ENCODE peak calls at places on chromosomes 5 and 9, in six cellular contexts. One of them, this sample, is unnamed.

GRCh38 chr9:101673642-101674041 is 64.8 kb downstream of the GRIN3A start:
- DNase-seq in Peyer's patch: peak
- DNase-seq in heart left ventricle: no peak
- DNase-seq in left ventricle myocardium inferior: no peak
- DNase-seq in omental fat pad: no peak
- DNase-seq in ovary: no peak
- DNase-seq in this sample: no peak

GRCh38 chr9:23717505-23717904 is 108.5 kb downstream of the ELAVL2 start:
- DNase-seq in Peyer's patch: no peak
- DNase-seq in heart left ventricle: no peak
- DNase-seq in left ventricle myocardium inferior: no peak
- DNase-seq in omental fat pad: no peak
- DNase-seq in ovary: no peak
- DNase-seq in this sample: no peak

GRCh38 chr9:110140276-110140675 is 67.7 kb downstream of the C9orf152 start:
- DNase-seq in Peyer's patch: no peak
- DNase-seq in heart left ventricle: no peak
- DNase-seq in left ventricle myocardium inferior: no peak
- DNase-seq in omental fat pad: no peak
- DNase-seq in ovary: no peak
- DNase-seq in this sample: no peak

GRCh38 chr5:140169410-140169809 is 5.6 kb upstream of the CYSTM1 start:
- DNase-seq in Peyer's patch: no peak
- DNase-seq in heart left ventricle: no peak
- DNase-seq in left ventricle myocardium inferior: no peak
- DNase-seq in omental fat pad: no peak
- DNase-seq in ovary: no peak
- DNase-seq in this sample: no peak

GRCh38 chr9:90340421-90340820 is 302.2 kb downstream of the DIRAS2 start:
- DNase-seq in Peyer's patch: no peak
- DNase-seq in heart left ventricle: no peak
- DNase-seq in left ventricle myocardium inferior: no peak
- DNase-seq in omental fat pad: no peak
- DNase-seq in ovary: no peak
- DNase-seq in this sample: no peak

GRCh38 chr9:132794730-132795380 is 83.2 kb downstream of the AK8 start:
- DNase-seq in Peyer's patch: no peak
- DNase-seq in heart left ventricle: no peak
- DNase-seq in left ventricle myocardium inferior: no peak
- DNase-seq in omental fat pad: no peak
- DNase-seq in ovary: no peak
- DNase-seq in this sample: no peak

GRCh38 chr9:3868466-3868865 is 342.7 kb upstream of the RFX3 start:
- DNase-seq in Peyer's patch: no peak
- DNase-seq in heart left ventricle: no peak
- DNase-seq in left ventricle myocardium inferior: no peak
- DNase-seq in omental fat pad: no peak
- DNase-seq in ovary: no peak
- DNase-seq in this sample: no peak

GRCh38 chr9:129309906-129310305 is 131.8 kb upstream of the IER5L start:
- DNase-seq in Peyer's patch: peak
- DNase-seq in heart left ventricle: peak
- DNase-seq in left ventricle myocardium inferior: no peak
- DNase-seq in omental fat pad: no peak
- DNase-seq in ovary: peak
- DNase-seq in this sample: no peak

GRCh38 chr9:124133752-124134151 is 122.2 kb downstream of the LHX2 start:
- DNase-seq in Peyer's patch: peak
- DNase-seq in heart left ventricle: peak
- DNase-seq in left ventricle myocardium inferior: no peak
- DNase-seq in omental fat pad: no peak
- DNase-seq in ovary: no peak
- DNase-seq in this sample: no peak

GRCh38 chr9:84438391-84438790 is 97.8 kb upstream of the SLC28A3 start:
- DNase-seq in Peyer's patch: no peak
- DNase-seq in heart left ventricle: no peak
- DNase-seq in left ventricle myocardium inferior: no peak
- DNase-seq in omental fat pad: no peak
- DNase-seq in ovary: no peak
- DNase-seq in this sample: no peak

GRCh38 chr9:87085521-87085920 is 138.2 kb upstream of the GAS1 start:
- DNase-seq in Peyer's patch: no peak
- DNase-seq in heart left ventricle: no peak
- DNase-seq in left ventricle myocardium inferior: no peak
- DNase-seq in omental fat pad: no peak
- DNase-seq in ovary: no peak
- DNase-seq in this sample: no peak

GRCh38 chr5:6584727-6585126 is 48.1 kb downstream of the NSUN2 start:
- DNase-seq in Peyer's patch: no peak
- DNase-seq in heart left ventricle: no peak
- DNase-seq in left ventricle myocardium inferior: no peak
- DNase-seq in omental fat pad: no peak
- DNase-seq in ovary: no peak
- DNase-seq in this sample: no peak

GRCh38 chr9:86281577-86282076 is 711 bp downstream of the ISCA1 start:
- DNase-seq in Peyer's patch: peak
- DNase-seq in heart left ventricle: no peak
- DNase-seq in left ventricle myocardium inferior: no peak
- DNase-seq in omental fat pad: no peak
- DNase-seq in ovary: no peak
- DNase-seq in this sample: no peak

GRCh38 chr5:139104577-139105271 is 93.4 kb downstream of the SIL1 start:
- DNase-seq in Peyer's patch: peak
- DNase-seq in heart left ventricle: peak
- DNase-seq in left ventricle myocardium inferior: peak
- DNase-seq in omental fat pad: peak
- DNase-seq in ovary: peak
- DNase-seq in this sample: no peak

GRCh38 chr5:34682926-34683623 is 26.9 kb downstream of the RAI14 start:
- DNase-seq in Peyer's patch: peak
- DNase-seq in heart left ventricle: no peak
- DNase-seq in left ventricle myocardium inferior: no peak
- DNase-seq in omental fat pad: no peak
- DNase-seq in ovary: no peak
- DNase-seq in this sample: no peak

GRCh38 chr9:134868751-134869553 is 11.7 kb upstream of the FCN2 start:
- DNase-seq in Peyer's patch: no peak
- DNase-seq in heart left ventricle: no peak
- DNase-seq in left ventricle myocardium inferior: no peak
- DNase-seq in omental fat pad: no peak
- DNase-seq in ovary: no peak
- DNase-seq in this sample: no peak

GRCh38 chr9:124621371-124622328 is 114.5 kb upstream of the NR5A1 start:
- DNase-seq in Peyer's patch: no peak
- DNase-seq in heart left ventricle: no peak
- DNase-seq in left ventricle myocardium inferior: no peak
- DNase-seq in omental fat pad: no peak
- DNase-seq in ovary: no peak
- DNase-seq in this sample: no peak

GRCh38 chr9:135921749-135922310 is 14.5 kb upstream of the CAMSAP1 start:
- DNase-seq in Peyer's patch: no peak
- DNase-seq in heart left ventricle: no peak
- DNase-seq in left ventricle myocardium inferior: no peak
- DNase-seq in omental fat pad: no peak
- DNase-seq in ovary: no peak
- DNase-seq in this sample: no peak

GRCh38 chr9:27447036-27447700 is 76.9 kb upstream of the IFNK start:
- DNase-seq in Peyer's patch: no peak
- DNase-seq in heart left ventricle: no peak
- DNase-seq in left ventricle myocardium inferior: no peak
- DNase-seq in omental fat pad: no peak
- DNase-seq in ovary: no peak
- DNase-seq in this sample: no peak

GRCh38 chr5:147509041-147509709 is 693 bp downstream of the DPYSL3 start:
- DNase-seq in Peyer's patch: no peak
- DNase-seq in heart left ventricle: peak
- DNase-seq in left ventricle myocardium inferior: peak
- DNase-seq in omental fat pad: no peak
- DNase-seq in ovary: peak
- DNase-seq in this sample: no peak

GRCh38 chr9:134936021-134936761 is 18.5 kb upstream of the FCN1 start:
- DNase-seq in Peyer's patch: no peak
- DNase-seq in heart left ventricle: no peak
- DNase-seq in left ventricle myocardium inferior: no peak
- DNase-seq in omental fat pad: no peak
- DNase-seq in ovary: no peak
- DNase-seq in this sample: no peak

GRCh38 chr5:82107277-82107676 is 135.5 kb downstream of the ATG10 start:
- DNase-seq in Peyer's patch: no peak
- DNase-seq in heart left ventricle: no peak
- DNase-seq in left ventricle myocardium inferior: no peak
- DNase-seq in omental fat pad: no peak
- DNase-seq in ovary: no peak
- DNase-seq in this sample: no peak

GRCh38 chr5:6705088-6705487 is 8.1 kb upstream of the TENT4A start:
- DNase-seq in Peyer's patch: no peak
- DNase-seq in heart left ventricle: no peak
- DNase-seq in left ventricle myocardium inferior: no peak
- DNase-seq in omental fat pad: no peak
- DNase-seq in ovary: no peak
- DNase-seq in this sample: no peak

GRCh38 chr9:78539904-78540303 is 243.0 kb downstream of the PSAT1 start:
- DNase-seq in Peyer's patch: no peak
- DNase-seq in heart left ventricle: no peak
- DNase-seq in left ventricle myocardium inferior: no peak
- DNase-seq in omental fat pad: no peak
- DNase-seq in ovary: no peak
- DNase-seq in this sample: no peak

GRCh38 chr5:15132816-15133405 is 261.3 kb upstream of the ANKH start:
- DNase-seq in Peyer's patch: no peak
- DNase-seq in heart left ventricle: no peak
- DNase-seq in left ventricle myocardium inferior: no peak
- DNase-seq in omental fat pad: no peak
- DNase-seq in ovary: no peak
- DNase-seq in this sample: no peak

GRCh38 chr5:126837907-126838539 is 61.1 kb downstream of the LMNB1 start:
- DNase-seq in Peyer's patch: no peak
- DNase-seq in heart left ventricle: no peak
- DNase-seq in left ventricle myocardium inferior: no peak
- DNase-seq in omental fat pad: no peak
- DNase-seq in ovary: no peak
- DNase-seq in this sample: no peak
- TF ChIP-seq CTCF in Peyer's patch: no peak
- TF ChIP-seq CTCF in heart left ventricle: peak
- TF ChIP-seq CTCF in left ventricle myocardium inferior: peak
- TF ChIP-seq CTCF in omental fat pad: no peak
- TF ChIP-seq CTCF in ovary: peak
- TF ChIP-seq CTCF in this sample: peak

DNA sequence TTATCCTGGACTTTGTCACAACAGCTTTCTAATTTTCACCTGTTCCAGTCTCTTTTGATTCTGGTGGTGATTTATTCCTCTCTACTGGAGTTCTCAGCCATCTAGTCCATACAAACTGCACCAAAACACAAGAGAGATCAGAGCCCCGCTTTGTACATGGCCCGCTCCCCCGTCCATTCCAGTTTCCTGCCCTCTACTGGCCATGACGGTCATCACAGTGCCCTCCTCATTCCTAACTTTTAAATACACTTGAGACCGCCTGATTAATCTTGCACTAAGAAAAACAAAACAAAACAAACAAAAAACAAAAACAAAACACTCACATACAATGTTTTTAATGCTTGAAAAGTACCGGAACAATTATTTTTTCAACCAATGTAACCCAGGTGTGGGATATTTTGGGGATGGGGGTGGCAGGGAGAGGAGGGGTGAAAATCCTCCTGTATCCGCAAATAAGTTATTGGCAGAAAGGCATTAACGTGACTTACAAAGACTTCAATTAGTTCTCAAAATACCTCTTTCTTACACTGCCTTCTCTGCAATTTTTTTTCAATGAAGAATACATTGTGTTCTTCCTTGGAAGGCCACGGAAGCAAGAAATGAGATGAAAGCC is 84.8 kb upstream of the PAM start:
- DNase-seq in Peyer's patch: no peak
- DNase-seq in heart left ventricle: peak
- DNase-seq in left ventricle myocardium inferior: no peak
- DNase-seq in omental fat pad: no peak
- DNase-seq in ovary: no peak
- DNase-seq in this sample: no peak
- TF ChIP-seq CTCF in Peyer's patch: no peak
- TF ChIP-seq CTCF in heart left ventricle: peak
- TF ChIP-seq CTCF in left ventricle myocardium inferior: peak
- TF ChIP-seq CTCF in omental fat pad: no peak
- TF ChIP-seq CTCF in ovary: no peak
- TF ChIP-seq CTCF in this sample: peak

GRCh38 chr9:71985070-71985956 is 73.9 kb downstream of the C9orf85 start:
- DNase-seq in Peyer's patch: no peak
- DNase-seq in heart left ventricle: no peak
- DNase-seq in left ventricle myocardium inferior: no peak
- DNase-seq in omental fat pad: no peak
- DNase-seq in ovary: no peak
- DNase-seq in this sample: no peak
- TF ChIP-seq CTCF in Peyer's patch: no peak
- TF ChIP-seq CTCF in heart left ventricle: no peak
- TF ChIP-seq CTCF in left ventricle myocardium inferior: no peak
- TF ChIP-seq CTCF in omental fat pad: no peak
- TF ChIP-seq CTCF in ovary: no peak
- TF ChIP-seq CTCF in this sample: peak

GRCh38 chr9:37800631-37801286 is at the start of gene DCAF10:
- DNase-seq in Peyer's patch: peak
- DNase-seq in heart left ventricle: peak
- DNase-seq in left ventricle myocardium inferior: peak
- DNase-seq in omental fat pad: peak
- DNase-seq in ovary: peak
- DNase-seq in this sample: peak
- TF ChIP-seq CTCF in Peyer's patch: no peak
- TF ChIP-seq CTCF in heart left ventricle: no peak
- TF ChIP-seq CTCF in left ventricle myocardium inferior: no peak
- TF ChIP-seq CTCF in omental fat pad: no peak
- TF ChIP-seq CTCF in ovary: no peak
- TF ChIP-seq CTCF in this sample: no peak

GRCh38 chr9:121929893-121930875 is 162.9 kb downstream of the TTLL11 start:
- DNase-seq in Peyer's patch: no peak
- DNase-seq in heart left ventricle: no peak
- DNase-seq in left ventricle myocardium inferior: no peak
- DNase-seq in omental fat pad: no peak
- DNase-seq in ovary: peak
- DNase-seq in this sample: no peak
- TF ChIP-seq CTCF in Peyer's patch: no peak
- TF ChIP-seq CTCF in heart left ventricle: peak
- TF ChIP-seq CTCF in left ventricle myocardium inferior: peak
- TF ChIP-seq CTCF in omental fat pad: no peak
- TF ChIP-seq CTCF in ovary: peak
- TF ChIP-seq CTCF in this sample: peak

DNA sequence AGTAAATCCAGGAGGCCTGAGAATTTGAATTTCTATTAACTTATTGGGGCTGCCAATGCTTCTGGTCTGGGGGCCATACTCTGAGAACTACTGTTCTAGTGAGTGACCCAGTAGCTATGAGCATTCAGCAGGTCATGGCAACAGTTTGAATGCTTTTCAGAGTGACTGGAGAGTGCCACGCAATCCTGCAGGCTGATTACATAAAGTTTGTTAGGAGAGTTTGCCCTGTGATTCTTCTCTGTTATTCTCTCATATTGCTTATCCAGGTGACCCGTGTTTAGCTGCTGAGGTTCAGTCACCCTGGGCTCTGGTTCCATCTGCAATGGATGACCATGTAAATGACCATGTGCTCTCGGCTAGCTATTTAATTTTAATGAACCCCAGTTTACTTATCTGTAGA is 22.2 kb upstream of the TMED7 start:
- DNase-seq in Peyer's patch: no peak
- DNase-seq in heart left ventricle: no peak
- DNase-seq in left ventricle myocardium inferior: no peak
- DNase-seq in omental fat pad: no peak
- DNase-seq in ovary: no peak
- DNase-seq in this sample: no peak
- TF ChIP-seq CTCF in Peyer's patch: no peak
- TF ChIP-seq CTCF in heart left ventricle: no peak
- TF ChIP-seq CTCF in left ventricle myocardium inferior: no peak
- TF ChIP-seq CTCF in omental fat pad: no peak
- TF ChIP-seq CTCF in ovary: no peak
- TF ChIP-seq CTCF in this sample: no peak

This sample was measured in D721Med.